ENCODE peak calls at places on chromosome 9, in seven cellular contexts. B is GM23248, D is PC-3, I is MM.1S, H is hepatocyte, K is HCT116, J is GM23338. Q is an unnamed sample.

GRCh38 chr9:134136117-134136996 is 475 bp downstream of the WDR5 start:
- DNase-seq in B (peak; percentile 66), D (no peak), I (peak; percentile 7), H (peak; percentile 56), K (no peak), J (peak; percentile 51), Q (peak; percentile 63)

GRCh38 chr9:32394381-32395049 is 10.1 kb downstream of the ACO1 start:
- DNase-seq in B (no peak), D (peak; percentile 74), I (no peak), H (no peak), K (no peak), J (no peak), Q (no peak)

GRCh38 chr9:129597355-129598088 is 23.4 kb downstream of the C9orf50 start:
- DNase-seq in B (peak; percentile 80), D (peak; percentile 56), I (no peak), H (peak; percentile 91), K (peak; percentile 86), J (peak; percentile 79), Q (peak; percentile 93)

GRCh38 chr9:125470767-125471580 is 209.3 kb downstream of the GAPVD1 start:
- DNase-seq in B (no peak), D (no peak), I (no peak), H (no peak), K (no peak), J (no peak), Q (no peak)

GRCh38 chr9:130932220-130933069 is 6.6 kb downstream of the FIBCD1 start:
- DNase-seq in B (peak; percentile 73), D (peak; percentile 48), I (no peak), H (peak; percentile 63), K (no peak), J (no peak), Q (peak; percentile 59)

GRCh38 chr9:115668506-115668905 is 485.1 kb upstream of the PAPPA start:
- DNase-seq in B (peak; percentile 89), D (peak; percentile 37), I (no peak), H (peak; percentile 19), K (no peak), J (no peak), Q (no peak)

GRCh38 chr9:134951461-134951860 is 33.7 kb upstream of the FCN1 start:
- DNase-seq in B (no peak), D (no peak), I (no peak), H (no peak), K (no peak), J (no peak), Q (no peak)

GRCh38 chr9:90983394-90983793 is 181.8 kb downstream of the SYK start:
- DNase-seq in B (no peak), D (no peak), I (no peak), H (no peak), K (no peak), J (peak; percentile 10), Q (no peak)

GRCh38 chr9:110807956-110808598 is 139.5 kb downstream of the MUSK start:
- DNase-seq in B (no peak), D (peak; percentile 10), I (no peak), H (no peak), K (no peak), J (no peak), Q (no peak)

GRCh38 chr9:23693374-23693773 is 132.7 kb downstream of the ELAVL2 start:
- DNase-seq in B (no peak), D (no peak), I (no peak), H (no peak), K (no peak), J (no peak), Q (no peak)

GRCh38 chr9:131432597-131433301 is 38.9 kb downstream of the PRRC2B start:
- DNase-seq in B (peak; percentile 94), D (no peak), I (no peak), H (peak; percentile 27), K (no peak), J (no peak), Q (no peak)

GRCh38 chr9:15889555-15889954 is 336.7 kb downstream of the CCDC171 start:
- DNase-seq in B (peak; percentile 66), D (no peak), I (no peak), H (peak; percentile 7), K (no peak), J (no peak), Q (no peak)

GRCh38 chr9:79902937-79903600 is 331.3 kb downstream of the TLE4 start:
- DNase-seq in B (no peak), D (no peak), I (no peak), H (no peak), K (no peak), J (no peak), Q (no peak)

GRCh38 chr9:111598730-111599091 is 736 bp downstream of the PTGR1 start:
- DNase-seq in B (peak; percentile 84), D (peak; percentile 31), I (no peak), H (peak; percentile 51), K (no peak), J (no peak), Q (no peak)

GRCh38 chr9:116318463-116319271 is 165.1 kb downstream of the PAPPA start:
- DNase-seq in B (peak; percentile 82), D (no peak), I (no peak), H (peak; percentile 33), K (no peak), J (no peak), Q (peak; percentile 97)

GRCh38 chr9:136867480-136867879 is 1.4 kb upstream of the EDF1 start:
- DNase-seq in B (no peak), D (no peak), I (no peak), H (no peak), K (no peak), J (no peak), Q (no peak)
- TF ChIP-seq EZH2 in B (no peak), D (no peak), I (no peak), H (no peak), K (no peak), J (no peak), Q (no peak)

GRCh38 chr9:128024761-128025308 is 42.3 kb downstream of the NAIF1 start:
- DNase-seq in B (no peak), D (no peak), I (no peak), H (no peak), K (no peak), J (peak; percentile 25), Q (no peak)

GRCh38 chr9:128027705-128028104 is 39.4 kb downstream of the NAIF1 start:
- DNase-seq in B (no peak), D (no peak), I (no peak), H (no peak), K (no peak), J (no peak), Q (no peak)

GRCh38 chr9:128027166-128027539 is 40.0 kb downstream of the NAIF1 start:
- DNase-seq in B (peak; percentile 22), D (no peak), I (no peak), H (no peak), K (no peak), J (no peak), Q (no peak)

GRCh38 chr9:128026255-128027165 is 40.6 kb downstream of the NAIF1 start:
- DNase-seq in B (no peak), D (no peak), I (no peak), H (no peak), K (no peak), J (no peak), Q (no peak)

GRCh38 chr9:128025756-128026155 is 41.4 kb downstream of the NAIF1 start:
- DNase-seq in B (no peak), D (no peak), I (no peak), H (no peak), K (no peak), J (no peak), Q (no peak)
- TF ChIP-seq EZH2phosphoT487 in B (no peak), D (no peak), I (no peak), H (no peak), K (no peak), J (no peak), Q (no peak)

GRCh38 chr9:97857603-97858392 is 4.8 kb downstream of the FOXE1 start:
- DNase-seq in B (no peak), D (no peak), I (no peak), H (no peak), K (no peak), J (peak; percentile 64), Q (peak; percentile 64)
- TF ChIP-seq EZH2 in B (no peak), D (no peak), I (no peak), H (peak; percentile 98), K (no peak), J (peak; percentile 97), Q (peak; percentile 95)

GRCh38 chr9:137575382-137575724 is 3.4 kb downstream of the DPH7 start:
- DNase-seq in B (peak; percentile 12), D (no peak), I (peak; percentile 90), H (no peak), K (no peak), J (no peak), Q (no peak)
- TF ChIP-seq EZH2phosphoT487 in B (no peak), D (no peak), I (no peak), H (no peak), K (no peak), J (no peak), Q (no peak)

DNA sequence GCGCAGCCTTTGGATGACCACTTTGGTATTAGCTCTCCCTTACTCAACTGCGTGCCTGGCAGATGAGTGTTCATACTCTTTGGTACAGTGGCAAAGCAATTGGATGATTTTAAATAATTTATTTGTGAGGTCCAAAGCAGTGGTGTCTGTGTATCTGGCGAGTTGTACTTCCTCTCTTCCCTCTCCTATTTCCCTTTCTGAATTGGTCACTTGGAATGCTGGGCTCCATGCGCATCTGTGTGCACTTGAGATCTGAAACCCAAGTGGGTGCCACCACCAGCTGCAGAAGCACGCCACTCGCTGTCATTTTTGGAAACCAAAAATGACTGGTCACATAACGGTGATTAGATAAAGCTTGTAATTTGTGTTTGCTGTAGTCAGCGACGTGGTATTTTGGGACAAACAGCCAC is 386.0 kb upstream of the KLF4 start:
- DNase-seq in B (peak; percentile 81), D (no peak), I (no peak), H (no peak), K (no peak), J (no peak), Q (no peak)
- TF ChIP-seq EZH2 in B (no peak), D (no peak), I (no peak), H (no peak), K (no peak), J (no peak), Q (no peak)

GRCh38 chr9:6686396-6686795 is 40.9 kb upstream of the GLDC start:
- DNase-seq in B (peak; percentile 70), D (peak; percentile 40), I (no peak), H (peak; percentile 16), K (no peak), J (no peak), Q (no peak)
- TF ChIP-seq EZH2phosphoT487 in B (no peak), D (no peak), I (no peak), H (no peak), K (no peak), J (no peak), Q (no peak)

GRCh38 chr9:113875420-113875916 is 641 bp upstream of the ZNF618 start:
- DNase-seq in B (peak; percentile 47), D (peak; percentile 2), I (no peak), H (no peak), K (no peak), J (no peak), Q (no peak)
- TF ChIP-seq EZH2 in B (no peak), D (no peak), I (no peak), H (no peak), K (no peak), J (no peak), Q (no peak)

DNA sequence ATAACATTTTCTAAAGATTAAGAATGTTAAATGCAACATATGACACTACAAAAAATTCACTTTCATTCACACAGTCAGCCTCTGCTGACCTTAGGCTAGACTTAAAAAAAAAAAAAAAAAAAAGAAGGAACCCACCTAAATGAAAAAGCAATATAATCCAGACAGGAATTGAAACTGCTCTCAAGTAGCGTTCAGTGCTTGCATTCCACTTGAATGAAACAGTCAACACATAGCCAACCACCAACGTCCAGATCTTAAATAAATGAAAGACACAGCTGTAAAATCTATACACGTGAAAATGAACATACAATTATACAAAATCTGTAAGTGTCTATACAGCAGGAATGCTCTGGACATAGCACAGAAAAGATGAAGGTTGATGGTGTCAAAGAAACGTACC is 11.4 kb downstream of the TMEM245 start:
- DNase-seq in B (peak; percentile 43), D (peak; percentile 23), I (peak; percentile 54), H (no peak), K (no peak), J (no peak), Q (no peak)
- TF ChIP-seq EZH2phosphoT487 in B (no peak), D (no peak), I (no peak), H (no peak), K (no peak), J (no peak), Q (no peak)

Q was measured in neural progenitor cell.